ENCODE peak calls at places on chromosomes 7 and 10, in seven cellular contexts. H is nephron progenitor cell, K is spleen, X is NCI-H1105, A is T follicular helper cell, W is RWPE1, G is ecto neural progenitor cell. R is an unnamed sample.

GRCh38 chr10:117162093-117163021 is 24.3 kb upstream of the VAX1 start:
- DNase-seq in W (no peak), A (no peak), H (no peak), X (no peak), G (peak; percentile 50), K (no peak), R (no peak)

GRCh38 chr7:50208335-50208982 is 96.1 kb upstream of the IKZF1 start:
- DNase-seq in W (no peak), G (no peak), K (no peak), X (no peak), H (no peak), A (no peak), R (no peak)

GRCh38 chr10:68633816-68634466 is 73.8 kb downstream of the TET1 start:
- DNase-seq in X (no peak), H (no peak), G (no peak), W (no peak), K (no peak), A (no peak), R (no peak)

GRCh38 chr7:107816053-107816566 is 13.1 kb upstream of the SLC26A3 start:
- DNase-seq in G (no peak), K (no peak), A (no peak), X (no peak), H (no peak), W (no peak), R (no peak)

GRCh38 chr10:47136866-47137265 is 163.1 kb upstream of the GDF10 start:
- DNase-seq in H (no peak), K (no peak), X (no peak), G (no peak), A (no peak), W (no peak), R (no peak)

GRCh38 chr10:84149854-84150253 is 10.5 kb downstream of the GHITM start:
- DNase-seq in X (no peak), A (no peak), W (no peak), K (no peak), H (no peak), G (no peak), R (no peak)

GRCh38 chr10:104802941-104803340 is 161.9 kb downstream of the SORCS3 start:
- DNase-seq in K (no peak), G (no peak), H (no peak), A (no peak), X (no peak), W (no peak), R (no peak)

GRCh38 chr10:1311707-1312106 is 255.5 kb downstream of the WDR37 start:
- DNase-seq in K (no peak), H (no peak), A (no peak), W (no peak), X (no peak), G (no peak), R (no peak)

GRCh38 chr7:99128076-99128950 is 15.6 kb downstream of the SMURF1 start:
- DNase-seq in X (peak; percentile 26), A (no peak), K (no peak), H (no peak), W (no peak), G (no peak), R (no peak)

GRCh38 chr7:113113912-113114311 is 4.4 kb downstream of the SMIM30 start:
- DNase-seq in W (no peak), K (no peak), G (no peak), X (no peak), A (no peak), H (no peak), R (peak; percentile 16)

GRCh38 chr10:101824736-101825135 is 6.5 kb upstream of the OGA start:
- DNase-seq in A (no peak), W (no peak), K (no peak), G (no peak), H (no peak), X (no peak), R (no peak)

GRCh38 chr7:101412976-101413375 is 50.3 kb downstream of the COL26A1 start:
- DNase-seq in X (no peak), K (no peak), H (no peak), W (no peak), A (no peak), G (no peak), R (no peak)

GRCh38 chr10:60488111-60488669 is 98.5 kb upstream of the ANK3 start:
- DNase-seq in G (no peak), X (no peak), W (peak; percentile 50), A (no peak), K (no peak), H (no peak), R (no peak)

GRCh38 chr10:88702848-88703597 is 3.0 kb upstream of the LIPK start:
- DNase-seq in X (no peak), G (no peak), A (no peak), K (no peak), H (no peak), W (peak; percentile 83), R (no peak)

GRCh38 chr10:16967866-16968721 is 150.9 kb upstream of the RSU1 start:
- DNase-seq in G (peak; percentile 72), X (no peak), K (no peak), A (no peak), H (peak; percentile 34), W (peak; percentile 9), R (no peak)

GRCh38 chr10:80596391-80597257 is 58.9 kb downstream of the SH2D4B start:
- DNase-seq in A (no peak), X (no peak), K (no peak), W (peak; percentile 64), G (no peak), H (peak; percentile 42), R (peak; percentile 55)

GRCh38 chr7:50805425-50806130 is 22.9 kb upstream of the GRB10 start:
- DNase-seq in H (no peak), X (peak; percentile 51), K (no peak), G (no peak), W (no peak), A (no peak), R (no peak)

GRCh38 chr10:121024905-121025584 is 173.9 kb downstream of the WDR11 start:
- DNase-seq in K (no peak), W (no peak), H (no peak), X (no peak), G (no peak), A (no peak), R (no peak)

GRCh38 chr7:110407706-110408105 is 683.2 kb upstream of the LRRN3 start:
- DNase-seq in H (no peak), W (no peak), A (no peak), G (no peak), K (no peak), X (no peak), R (no peak)

GRCh38 chr7:35418716-35419425 is 165.0 kb upstream of the TBX20 start:
- DNase-seq in G (peak; percentile 56), K (no peak), H (no peak), W (no peak), A (no peak), X (no peak), R (no peak)

GRCh38 chr7:135169141-135169935 is 1.2 kb downstream of the CYREN start:
- DNase-seq in X (no peak), H (peak; percentile 22), K (peak; percentile 88), W (peak; percentile 68), A (peak; percentile 40), G (no peak), R (no peak)

GRCh38 chr7:30859940-30860623 is 51.6 kb upstream of the AQP1 start:
- DNase-seq in G (no peak), X (no peak), H (no peak), K (no peak), A (no peak), W (no peak), R (no peak)

GRCh38 chr10:123687758-123688157 is 21.6 kb downstream of the GPR26 start:
- DNase-seq in G (peak; percentile 56), X (no peak), H (peak; percentile 32), W (no peak), K (no peak), A (no peak), R (no peak)

GRCh38 chr7:98202367-98203195 is 8.7 kb upstream of the BHLHA15 start:
- DNase-seq in X (no peak), G (no peak), H (no peak), K (peak; percentile 91), W (no peak), A (peak; percentile 30), R (peak; percentile 88)

GRCh38 chr10:80488539-80489066 is 34.5 kb downstream of the TSPAN14 start:
- DNase-seq in G (no peak), W (no peak), H (no peak), K (peak; percentile 64), A (no peak), X (no peak), R (no peak)

GRCh38 chr10:21668831-21669230 is 134.8 kb downstream of the MLLT10 start:
- DNase-seq in K (no peak), G (no peak), H (no peak), W (no peak), X (no peak), A (no peak), R (no peak)

GRCh38 chr7:11427686-11428273 is 404.2 kb downstream of the THSD7A start:
- DNase-seq in A (no peak), W (peak; percentile 35), G (no peak), X (peak; percentile 57), K (no peak), H (peak; percentile 16), R (peak; percentile 41)

GRCh38 chr7:142855401-142855743 is 496 bp downstream of the EPHB6 start:
- DNase-seq in H (no peak), K (no peak), W (no peak), A (no peak), G (no peak), X (peak; percentile 11), R (no peak)

GRCh38 chr10:88923525-88923924 is 29.0 kb downstream of the ACTA2 start:
- DNase-seq in X (no peak), W (no peak), H (no peak), G (no peak), K (no peak), A (no peak), R (no peak)

GRCh38 chr10:119461923-119462322 is 80.6 kb downstream of the RGS10 start:
- DNase-seq in K (no peak), H (no peak), G (no peak), A (no peak), W (no peak), X (no peak), R (no peak)

GRCh38 chr10:120607710-120608703 is 151.0 kb downstream of the PLPP4 start:
- DNase-seq in A (no peak), X (no peak), W (no peak), K (no peak), H (no peak), G (no peak), R (no peak)

GRCh38 chr10:114061148-114061547 is 17.5 kb downstream of the ADRB1 start:
- DNase-seq in A (no peak), X (no peak), W (peak; percentile 92), H (no peak), G (no peak), K (no peak), R (no peak)

GRCh38 chr7:40880581-40880980 is 745.8 kb downstream of the SUGCT start:
- DNase-seq in G (no peak), A (no peak), W (no peak), K (no peak), X (no peak), H (no peak), R (no peak)

GRCh38 chr7:128307066-128307465 is 36.6 kb downstream of the RBM28 start:
- DNase-seq in A (no peak), H (no peak), K (no peak), G (no peak), W (no peak), X (no peak), R (no peak)

GRCh38 chr10:14173706-14174594 is 156.8 kb downstream of the FRMD4A start:
- DNase-seq in A (no peak), K (no peak), H (peak; percentile 45), W (no peak), G (peak; percentile 67), X (no peak), R (peak; percentile 43)

GRCh38 chr10:101053516-101053915 is 8.3 kb upstream of the KAZALD1 start:
- DNase-seq in H (no peak), W (no peak), X (no peak), K (no peak), G (no peak), A (no peak), R (no peak)